ENCODE peak calls at places on chromosomes 11 and 22, in six cellular contexts. L is IMR-90, X is esophagus squamous epithelium, G is H1, O is heart left ventricle, S is ovary. W is an unnamed sample.

GRCh38 chr11:94243571-94244229 is 60.7 kb upstream of the IZUMO1R start:
- DNase-seq in L (peak; percentile 8), X (no peak), G (no peak), O (no peak), S (no peak), W (no peak)

GRCh38 chr22:27654536-27655445 is 146.8 kb downstream of the MN1 start:
- DNase-seq in L (peak; percentile 2), X (no peak), G (no peak), O (no peak), S (no peak), W (peak; percentile 46)

GRCh38 chr22:46686221-46686872 is 51.7 kb downstream of the CERK start:
- DNase-seq in L (no peak), X (no peak), G (no peak), O (peak; percentile 67), S (peak; percentile 42), W (peak; percentile 60)

GRCh38 chr22:43185860-43186261 is 1.1 kb downstream of the TTLL12 start:
- DNase-seq in L (peak; percentile 23), X (no peak), G (no peak), O (peak; percentile 61), S (peak; percentile 65), W (peak; percentile 79)

GRCh38 chr22:39651783-39652058 is 81.2 kb downstream of the CACNA1I start:
- DNase-seq in L (peak; percentile 10), X (no peak), G (no peak), O (no peak), S (no peak), W (no peak)

GRCh38 chr11:2737876-2738275 is 38.1 kb upstream of the KCNQ1OT1 start:
- DNase-seq in L (no peak), X (no peak), G (no peak), O (no peak), S (no peak), W (no peak)

GRCh38 chr11:111603633-111604130 is 1.4 kb downstream of the SIK2 start:
- DNase-seq in L (no peak), X (no peak), G (no peak), O (no peak), S (no peak), W (no peak)

GRCh38 chr11:59180168-59180567 is 8.2 kb downstream of the DTX4 start:
- DNase-seq in L (no peak), X (no peak), G (no peak), O (no peak), S (no peak), W (no peak)

GRCh38 chr11:112255075-112255739 is 5.5 kb downstream of the PLET1 start:
- DNase-seq in L (peak; percentile 88), X (no peak), G (no peak), O (no peak), S (no peak), W (peak; percentile 44)

GRCh38 chr11:121930004-121930965 is 185.7 kb downstream of the BLID start:
- DNase-seq in L (peak; percentile 13), X (no peak), G (no peak), O (no peak), S (no peak), W (peak; percentile 6)
- H3K4me3 ChIP-seq in L (no peak overlapping the region), X (peak overlapping the region; percentile 22), G (peak overlapping the region; percentile 31), O (peak overlapping the region; percentile 19), S (peak overlapping the region; percentile 23), W (no peak overlapping the region)

GRCh38 chr11:63986156-63986931 is at the start of gene OTUB1:
- DNase-seq in L (peak; percentile 86), X (no peak), G (peak; percentile 96), O (peak; percentile 92), S (peak; percentile 87), W (peak; percentile 93)
- TF ChIP-seq POLR2A in L (peak; percentile 90), X (peak; percentile 28), G (peak; percentile 97), O (peak; percentile 61), S (peak; percentile 44), W (peak; percentile 83)

GRCh38 chr11:107018274-107018901 is at the start of gene GUCY1A2:
- DNase-seq in L (no peak), X (no peak), G (no peak), O (peak; percentile 25), S (no peak), W (peak; percentile 25)

GRCh38 chr11:107018902-107019493 is 722 bp upstream of the GUCY1A2 start:
- DNase-seq in L (peak; percentile 61), X (no peak), G (no peak), O (peak; percentile 51), S (peak; percentile 14), W (peak; percentile 72)

GRCh38 chr11:107014871-107015270 is 3.4 kb downstream of the GUCY1A2 start:
- DNase-seq in L (no peak), X (no peak), G (no peak), O (no peak), S (no peak), W (no peak)

GRCh38 chr11:107017433-107018227 is 646 bp downstream of the GUCY1A2 start:
- DNase-seq in L (no peak), X (no peak), G (no peak), O (peak; percentile 57), S (peak; percentile 10), W (peak; percentile 63)

GRCh38 chr11:107017104-107017432 is 1.2 kb downstream of the GUCY1A2 start:
- DNase-seq in L (no peak), X (no peak), G (no peak), O (no peak), S (no peak), W (no peak)
- H3K4me3 ChIP-seq in L (no peak overlapping the region), X (peak overlapping the region; percentile 55), G (peak overlapping the region; percentile 48), O (peak overlapping the region; percentile 51), S (peak overlapping the region; percentile 49), W (no peak overlapping the region)

GRCh38 chr11:34358666-34359547 is 1.1 kb upstream of the ABTB2 start:
- DNase-seq in L (peak; percentile 73), X (peak; percentile 19), G (no peak), O (peak; percentile 61), S (peak; percentile 79), W (peak; percentile 82)
- TF ChIP-seq POLR2A in L (no peak), X (no peak), G (no peak), O (no peak), S (no peak), W (peak; percentile 33)

DNA sequence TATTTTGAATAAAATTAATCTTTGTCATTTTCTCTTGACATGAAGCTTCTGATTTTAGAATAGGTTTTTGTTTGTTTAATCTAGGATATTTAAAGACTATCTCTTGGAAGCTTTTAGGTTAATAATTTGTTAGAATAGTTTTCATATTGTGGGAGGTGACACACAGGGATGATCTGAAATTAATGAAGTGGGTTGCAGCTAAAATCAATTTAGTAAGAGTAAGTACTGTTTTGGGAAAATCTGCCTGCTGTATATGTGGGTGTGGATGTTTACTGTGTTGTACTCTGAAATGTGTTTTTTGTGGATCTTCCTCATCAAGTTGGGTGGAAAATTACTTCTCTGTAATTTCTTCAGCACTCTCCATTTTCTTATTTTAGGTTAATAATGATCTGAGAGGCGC is 67.3 kb downstream of the BID start:
- DNase-seq in L (no peak), X (no peak), G (no peak), O (no peak), S (no peak), W (no peak)
- H3K4me3 ChIP-seq in L (peak overlapping the region; percentile 34), X (peak overlapping the region; percentile 32), G (no peak overlapping the region), O (peak overlapping the region; percentile 21), S (peak overlapping the region; percentile 13), W (no peak overlapping the region)

GRCh38 chr11:107711861-107712260 is at the start of gene SLN:
- DNase-seq in L (no peak), X (no peak), G (no peak), O (no peak), S (no peak), W (no peak)
- TF ChIP-seq POLR2A in L (no peak), X (no peak), G (no peak), O (no peak), S (no peak), W (no peak)

GRCh38 chr11:35619030-35619753 is 932 bp downstream of the FJX1 start:
- DNase-seq in L (peak; percentile 37), X (no peak), G (no peak), O (peak; percentile 30), S (peak; percentile 41), W (peak; percentile 45)

GRCh38 chr11:35621620-35622019 is 3.4 kb downstream of the FJX1 start:
- DNase-seq in L (no peak), X (no peak), G (no peak), O (no peak), S (no peak), W (no peak)

GRCh38 chr11:35622070-35622469 is 3.8 kb downstream of the FJX1 start:
- DNase-seq in L (peak; percentile 84), X (no peak), G (no peak), O (no peak), S (no peak), W (no peak)

GRCh38 chr11:35618497-35619029 is 303 bp downstream of the FJX1 start:
- DNase-seq in L (peak; percentile 51), X (no peak), G (no peak), O (peak; percentile 21), S (no peak), W (peak; percentile 31)

GRCh38 chr11:35619754-35620640 is 1.7 kb downstream of the FJX1 start:
- DNase-seq in L (peak; percentile 45), X (no peak), G (no peak), O (peak; percentile 52), S (peak; percentile 15), W (peak; percentile 19)
- H3K4me3 ChIP-seq in L (peak overlapping the region; percentile 67), X (peak overlapping the region; percentile 70), G (peak overlapping the region; percentile 76), O (peak overlapping the region; percentile 59), S (peak overlapping the region; percentile 39), W (peak overlapping the region; percentile 10)

W was measured in body of pancreas.